ENCODE peak calls at places on chromosome 5, in five cellular contexts. One of them, this sample, is unnamed.

GRCh38 chr5:154811239-154811638 is 39.2 kb downstream of the FAXDC2 start:
- ATAC-seq in HepG2: peak
- ATAC-seq in GM12878: no peak
- ATAC-seq in K562: no peak
- ATAC-seq in upper lobe of left lung: no peak
- ATAC-seq in this sample: no peak

GRCh38 chr5:91025956-91026355 is 357.2 kb downstream of the ARRDC3 start:
- ATAC-seq in GM12878: no peak
- ATAC-seq in upper lobe of left lung: no peak
- ATAC-seq in K562: no peak
- ATAC-seq in HepG2: no peak
- ATAC-seq in this sample: no peak

GRCh38 chr5:75558972-75559632 is 47.4 kb downstream of the POLK start:
- ATAC-seq in GM12878: peak
- ATAC-seq in upper lobe of left lung: no peak
- ATAC-seq in HepG2: no peak
- ATAC-seq in K562: peak
- ATAC-seq in this sample: no peak

GRCh38 chr5:149147673-149148072 is 6.4 kb downstream of the ABLIM3 start:
- ATAC-seq in K562: no peak
- ATAC-seq in GM12878: no peak
- ATAC-seq in upper lobe of left lung: no peak
- ATAC-seq in HepG2: no peak
- ATAC-seq in this sample: no peak

GRCh38 chr5:67581203-67581602 is 384.6 kb upstream of the CD180 start:
- ATAC-seq in K562: peak
- ATAC-seq in HepG2: no peak
- ATAC-seq in upper lobe of left lung: no peak
- ATAC-seq in GM12878: no peak
- ATAC-seq in this sample: no peak

GRCh38 chr5:36599986-36600779 is 6.2 kb upstream of the SLC1A3 start:
- ATAC-seq in HepG2: no peak
- ATAC-seq in K562: no peak
- ATAC-seq in upper lobe of left lung: no peak
- ATAC-seq in GM12878: no peak
- ATAC-seq in this sample: no peak

GRCh38 chr5:37495668-37496067 is 116.5 kb downstream of the WDR70 start:
- ATAC-seq in GM12878: no peak
- ATAC-seq in HepG2: no peak
- ATAC-seq in K562: no peak
- ATAC-seq in upper lobe of left lung: no peak
- ATAC-seq in this sample: peak

GRCh38 chr5:485943-486491 is 38.2 kb downstream of the SLC9A3 start:
- ATAC-seq in upper lobe of left lung: no peak
- ATAC-seq in K562: peak
- ATAC-seq in GM12878: no peak
- ATAC-seq in HepG2: no peak
- ATAC-seq in this sample: no peak

GRCh38 chr5:100852988-100853449 is 50.1 kb downstream of the ST8SIA4 start:
- ATAC-seq in GM12878: peak
- ATAC-seq in upper lobe of left lung: no peak
- ATAC-seq in HepG2: no peak
- ATAC-seq in K562: no peak
- ATAC-seq in this sample: no peak

GRCh38 chr5:126866837-126867236 is 89.9 kb downstream of the LMNB1 start:
- ATAC-seq in upper lobe of left lung: no peak
- ATAC-seq in HepG2: no peak
- ATAC-seq in K562: no peak
- ATAC-seq in GM12878: no peak
- ATAC-seq in this sample: no peak

GRCh38 chr5:133530270-133530669 is 82.1 kb downstream of the FSTL4 start:
- ATAC-seq in HepG2: no peak
- ATAC-seq in upper lobe of left lung: no peak
- ATAC-seq in K562: no peak
- ATAC-seq in GM12878: no peak
- ATAC-seq in this sample: no peak

GRCh38 chr5:136802382-136802781 is 437.0 kb upstream of the TRPC7 start:
- ATAC-seq in HepG2: no peak
- ATAC-seq in upper lobe of left lung: no peak
- ATAC-seq in GM12878: no peak
- ATAC-seq in K562: no peak
- ATAC-seq in this sample: no peak

GRCh38 chr5:141501805-141502204 is 12.9 kb downstream of the PCDHGC5 start:
- ATAC-seq in upper lobe of left lung: no peak
- ATAC-seq in HepG2: no peak
- ATAC-seq in K562: no peak
- ATAC-seq in GM12878: no peak
- ATAC-seq in this sample: no peak

GRCh38 chr5:74516217-74516636 is 124.3 kb downstream of the ENC1 start:
- ATAC-seq in K562: no peak
- ATAC-seq in upper lobe of left lung: no peak
- ATAC-seq in HepG2: peak
- ATAC-seq in GM12878: no peak
- ATAC-seq in this sample: no peak

GRCh38 chr5:36613771-36614656 is 7.6 kb downstream of the SLC1A3 start:
- ATAC-seq in GM12878: no peak
- ATAC-seq in K562: no peak
- ATAC-seq in upper lobe of left lung: peak
- ATAC-seq in HepG2: no peak
- ATAC-seq in this sample: no peak

GRCh38 chr5:28408186-28408585 is 1369.8 kb upstream of the CDH9 start:
- ATAC-seq in upper lobe of left lung: peak
- ATAC-seq in GM12878: no peak
- ATAC-seq in HepG2: no peak
- ATAC-seq in K562: no peak
- ATAC-seq in this sample: no peak

GRCh38 chr5:115589043-115589442 is 13.2 kb downstream of the TICAM2 start:
- ATAC-seq in upper lobe of left lung: no peak
- ATAC-seq in K562: no peak
- ATAC-seq in HepG2: no peak
- ATAC-seq in GM12878: no peak
- ATAC-seq in this sample: no peak

GRCh38 chr5:164119806-164120440 is 614.5 kb downstream of the MAT2B start:
- ATAC-seq in upper lobe of left lung: no peak
- ATAC-seq in HepG2: peak
- ATAC-seq in GM12878: peak
- ATAC-seq in K562: no peak
- ATAC-seq in this sample: no peak

GRCh38 chr5:169325273-169325672 is 24.3 kb upstream of the SLIT3 start:
- ATAC-seq in K562: no peak
- ATAC-seq in GM12878: peak
- ATAC-seq in HepG2: no peak
- ATAC-seq in upper lobe of left lung: no peak
- ATAC-seq in this sample: no peak

GRCh38 chr5:12023614-12024241 is 119.5 kb upstream of the CTNND2 start:
- ATAC-seq in GM12878: peak
- ATAC-seq in HepG2: peak
- ATAC-seq in K562: no peak
- ATAC-seq in upper lobe of left lung: no peak
- ATAC-seq in this sample: no peak

GRCh38 chr5:139104577-139105271 is 93.4 kb downstream of the SIL1 start:
- ATAC-seq in K562: no peak
- ATAC-seq in HepG2: no peak
- ATAC-seq in upper lobe of left lung: peak
- ATAC-seq in GM12878: no peak
- ATAC-seq in this sample: peak

GRCh38 chr5:39274388-39275085 is 55.2 kb upstream of the FYB1 start:
- ATAC-seq in GM12878: peak
- ATAC-seq in K562: no peak
- ATAC-seq in HepG2: no peak
- ATAC-seq in upper lobe of left lung: no peak
- ATAC-seq in this sample: no peak

GRCh38 chr5:69503144-69503488 is 10.5 kb downstream of the OCLN start:
- ATAC-seq in HepG2: no peak
- ATAC-seq in upper lobe of left lung: no peak
- ATAC-seq in K562: no peak
- ATAC-seq in GM12878: no peak
- ATAC-seq in this sample: no peak

GRCh38 chr5:90940227-90940995 is 381.8 kb downstream of the ADGRV1 start:
- ATAC-seq in HepG2: peak
- ATAC-seq in K562: peak
- ATAC-seq in GM12878: peak
- ATAC-seq in upper lobe of left lung: no peak
- ATAC-seq in this sample: peak

GRCh38 chr5:79966479-79966878 is 24.6 kb downstream of the MTX3 start:
- ATAC-seq in upper lobe of left lung: no peak
- ATAC-seq in HepG2: no peak
- ATAC-seq in GM12878: no peak
- ATAC-seq in K562: no peak
- ATAC-seq in this sample: no peak

GRCh38 chr5:79973511-79973910 is 17.6 kb downstream of the MTX3 start:
- ATAC-seq in K562: no peak
- ATAC-seq in GM12878: no peak
- ATAC-seq in upper lobe of left lung: no peak
- ATAC-seq in HepG2: no peak
- ATAC-seq in this sample: no peak

GRCh38 chr5:79975422-79975821 is 15.6 kb downstream of the MTX3 start:
- ATAC-seq in GM12878: no peak
- ATAC-seq in upper lobe of left lung: no peak
- ATAC-seq in K562: no peak
- ATAC-seq in HepG2: no peak
- ATAC-seq in this sample: no peak

GRCh38 chr5:79974896-79975295 is 16.2 kb downstream of the MTX3 start:
- ATAC-seq in K562: no peak
- ATAC-seq in upper lobe of left lung: no peak
- ATAC-seq in HepG2: no peak
- ATAC-seq in GM12878: no peak
- ATAC-seq in this sample: peak

GRCh38 chr5:79971156-79971555 is 19.9 kb downstream of the MTX3 start:
- ATAC-seq in GM12878: no peak
- ATAC-seq in K562: no peak
- ATAC-seq in HepG2: no peak
- ATAC-seq in upper lobe of left lung: no peak
- ATAC-seq in this sample: no peak
- TF ChIP-seq EP300 in GM12878: no peak
- TF ChIP-seq EP300 in K562: no peak
- TF ChIP-seq EP300 in HepG2: no peak
- TF ChIP-seq EP300 in upper lobe of left lung: no peak
- TF ChIP-seq EP300 in this sample: no peak

DNA sequence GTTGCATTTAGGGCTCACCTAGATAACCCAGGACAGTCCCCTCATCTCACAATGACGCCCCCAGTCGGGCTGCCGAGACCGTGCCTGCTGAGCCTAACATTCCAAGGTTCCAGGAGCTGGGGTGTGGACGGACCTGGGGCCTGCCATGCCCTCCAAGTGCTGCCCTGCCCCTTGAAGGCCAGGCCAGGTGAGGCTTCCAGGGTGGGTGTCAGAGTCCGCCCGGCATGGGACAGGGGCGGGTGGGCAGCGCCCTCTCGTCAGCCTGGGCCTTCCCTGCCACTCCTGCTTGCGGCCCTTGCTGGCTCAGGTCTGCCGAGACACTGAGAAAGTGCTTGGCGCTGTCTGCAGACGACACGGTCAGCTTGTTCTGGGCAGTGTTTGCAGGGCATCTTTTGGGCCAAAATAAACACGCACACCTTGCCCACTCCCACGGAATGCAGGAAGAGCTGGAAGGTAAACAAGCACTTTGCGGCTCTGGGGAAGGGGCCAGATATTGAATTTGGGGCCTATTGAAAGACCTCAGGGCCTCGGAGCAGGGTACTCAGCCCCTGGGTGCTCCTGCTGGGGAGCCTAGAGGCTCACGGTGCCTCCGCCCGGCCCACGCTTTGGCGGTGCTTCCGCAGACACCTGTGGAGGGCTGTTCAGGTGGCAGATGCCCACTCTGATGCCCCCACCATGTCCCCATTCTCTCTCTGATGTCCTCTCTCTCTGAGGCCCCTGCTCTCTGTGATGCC is 4.2 kb upstream of the SCGB3A1 start:
- ATAC-seq in HepG2: no peak
- ATAC-seq in upper lobe of left lung: peak
- ATAC-seq in GM12878: no peak
- ATAC-seq in K562: no peak
- ATAC-seq in this sample: no peak
- TF ChIP-seq POLR2AphosphoS5 in HepG2: no peak
- TF ChIP-seq POLR2AphosphoS5 in upper lobe of left lung: no peak
- TF ChIP-seq POLR2AphosphoS5 in GM12878: no peak
- TF ChIP-seq POLR2AphosphoS5 in K562: no peak
- TF ChIP-seq POLR2AphosphoS5 in this sample: no peak

GRCh38 chr5:156475182-156475830 is 148.3 kb downstream of the SGCD start:
- ATAC-seq in HepG2: no peak
- ATAC-seq in K562: no peak
- ATAC-seq in upper lobe of left lung: no peak
- ATAC-seq in GM12878: no peak
- ATAC-seq in this sample: no peak

GRCh38 chr5:156474251-156474650 is 147.3 kb downstream of the SGCD start:
- ATAC-seq in HepG2: no peak
- ATAC-seq in upper lobe of left lung: peak
- ATAC-seq in GM12878: no peak
- ATAC-seq in K562: no peak
- ATAC-seq in this sample: peak

GRCh38 chr5:156473271-156473935 is 146.4 kb downstream of the SGCD start:
- ATAC-seq in GM12878: no peak
- ATAC-seq in K562: no peak
- ATAC-seq in HepG2: no peak
- ATAC-seq in upper lobe of left lung: no peak
- ATAC-seq in this sample: peak

GRCh38 chr5:156471893-156472292 is 144.9 kb downstream of the SGCD start:
- ATAC-seq in K562: no peak
- ATAC-seq in HepG2: no peak
- ATAC-seq in GM12878: no peak
- ATAC-seq in upper lobe of left lung: no peak
- ATAC-seq in this sample: no peak

GRCh38 chr5:156469636-156470035 is 142.7 kb downstream of the SGCD start:
- ATAC-seq in upper lobe of left lung: no peak
- ATAC-seq in K562: no peak
- ATAC-seq in GM12878: peak
- ATAC-seq in HepG2: no peak
- ATAC-seq in this sample: no peak
- H3K27ac ChIP-seq in upper lobe of left lung: no peak
- H3K27ac ChIP-seq in K562: no peak
- H3K27ac ChIP-seq in GM12878: no peak
- H3K27ac ChIP-seq in HepG2: no peak
- H3K27ac ChIP-seq in this sample: peak

DNA sequence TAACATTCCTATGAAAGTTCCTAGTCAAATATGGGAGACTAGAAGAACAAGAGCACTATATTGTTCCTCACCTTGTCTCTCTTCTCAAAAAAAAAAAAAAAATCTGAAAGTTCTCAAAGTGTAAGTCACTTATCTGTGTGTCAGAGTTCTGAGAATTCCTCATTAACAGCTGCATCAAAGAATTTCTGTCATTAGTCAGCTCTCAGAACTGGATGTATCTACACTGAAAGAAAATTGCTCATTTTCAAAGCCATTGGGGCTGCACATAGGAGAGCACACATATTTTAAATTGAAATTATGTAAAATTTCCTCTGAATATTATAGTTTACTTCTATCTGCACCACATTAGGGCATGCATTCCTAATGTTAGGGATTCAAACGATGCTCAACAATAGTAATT is 99.5 kb upstream of the FTMT start:
- ATAC-seq in K562: no peak
- ATAC-seq in HepG2: no peak
- ATAC-seq in upper lobe of left lung: no peak
- ATAC-seq in GM12878: no peak
- ATAC-seq in this sample: no peak
- TF ChIP-seq EP300 in K562: no peak
- TF ChIP-seq EP300 in HepG2: no peak
- TF ChIP-seq EP300 in upper lobe of left lung: no peak
- TF ChIP-seq EP300 in GM12878: no peak
- TF ChIP-seq EP300 in this sample: no peak

GRCh38 chr5:172284275-172284971 is 859 bp upstream of the UBTD2 start:
- ATAC-seq in HepG2: no peak
- ATAC-seq in K562: no peak
- ATAC-seq in GM12878: no peak
- ATAC-seq in upper lobe of left lung: no peak
- ATAC-seq in this sample: peak
- TF ChIP-seq POLR2AphosphoS5 in HepG2: no peak
- TF ChIP-seq POLR2AphosphoS5 in K562: no peak
- TF ChIP-seq POLR2AphosphoS5 in GM12878: no peak
- TF ChIP-seq POLR2AphosphoS5 in upper lobe of left lung: no peak
- TF ChIP-seq POLR2AphosphoS5 in this sample: peak